ENCODE peak calls at places on chromosomes 4 and X, in ten cellular contexts. Q, Z, J, X, W, T, R, H, A and K are unnamed samples.

GRCh38 chr4:164224871-164225270 is 529.1 kb upstream of the SMIM31 start:
- DNase-seq in Q (no peak), Z (no peak), J (no peak), X (no peak), W (no peak), T (no peak), R (no peak), H (no peak), A (no peak), K (peak)

GRCh38 chrX:68878977-68879376 is 50.2 kb downstream of the EFNB1 start:
- DNase-seq in Q (no peak), Z (no peak), J (no peak), X (no peak), W (no peak), T (no peak), R (no peak), H (no peak), A (no peak), K (no peak)

GRCh38 chr4:143202824-143203223 is 18.1 kb downstream of the USP38 start:
- DNase-seq in Q (no peak), Z (no peak), J (no peak), X (no peak), W (no peak), T (no peak), R (peak), H (no peak), A (peak), K (no peak)

GRCh38 chr4:17623451-17624001 is 9.1 kb downstream of the MED28 start:
- DNase-seq in Q (no peak), Z (no peak), J (no peak), X (no peak), W (no peak), T (no peak), R (no peak), H (no peak), A (no peak), K (no peak)

GRCh38 chrX:39848243-39848642 is 249.5 kb downstream of the BCOR start:
- DNase-seq in Q (no peak), Z (no peak), J (no peak), X (no peak), W (peak), T (peak), R (peak), H (no peak), A (no peak), K (no peak)

GRCh38 chrX:54076903-54077302 is 32.6 kb upstream of the PHF8 start:
- DNase-seq in Q (no peak), Z (no peak), J (no peak), X (no peak), W (no peak), T (peak), R (peak), H (no peak), A (no peak), K (no peak)

GRCh38 chrX:110145854-110146253 is 142.9 kb downstream of the TMEM164 start:
- DNase-seq in Q (no peak), Z (peak), J (no peak), X (no peak), W (peak), T (peak), R (peak), H (peak), A (peak), K (peak)

GRCh38 chr4:27467351-27467750 is 606.7 kb downstream of the STIM2 start:
- DNase-seq in Q (no peak), Z (no peak), J (no peak), X (no peak), W (no peak), T (no peak), R (no peak), H (no peak), A (no peak), K (no peak)